ENCODE peak calls at places on chromosomes 16 and 17, in ten cellular contexts. One of them, this sample, is unnamed.
A peak's percentile ranks its signal among the peaks of the same experiment; 100 is the strongest.

GRCh38 chr17:9668532-9668931 is 23.2 kb downstream of the USP43 start:
- DNase-seq in ELF-1: peak; percentile 30
- DNase-seq in AG09319: no peak
- DNase-seq in NCI-H69: no peak
- DNase-seq in stimulated activated naive CD4-positive, alpha-beta T cell treated with Interleukin-2 at 50 U/mL for 16 hours: no peak
- DNase-seq in cardiac fibroblast: no peak
- DNase-seq in stimulated activated effector memory CD8-positive, alpha-beta T cell treated with anti-CD3 and anti-CD28 coated beads, Interleukin-12 subunit alpha, Interleukin-12 subunit beta, amount 100 ng/mL, for 72 hours: no peak
- DNase-seq in stimulated activated CD4-positive, alpha-beta T cell treated with anti-CD3 and anti-CD28 coated beads, Interleukin-2, amount 100 ng/mL, for 48 hours: no peak
- DNase-seq in MG63: peak; percentile 7
- DNase-seq in GM03348: no peak
- DNase-seq in this sample: no peak

GRCh38 chr16:27583634-27584033 is 33.7 kb downstream of the KATNIP start:
- DNase-seq in stimulated activated effector memory CD8-positive, alpha-beta T cell treated with anti-CD3 and anti-CD28 coated beads, Interleukin-12 subunit alpha, Interleukin-12 subunit beta, amount 100 ng/mL, for 72 hours: no peak
- DNase-seq in cardiac fibroblast: no peak
- DNase-seq in AG09319: no peak
- DNase-seq in stimulated activated CD4-positive, alpha-beta T cell treated with anti-CD3 and anti-CD28 coated beads, Interleukin-2, amount 100 ng/mL, for 48 hours: no peak
- DNase-seq in NCI-H69: no peak
- DNase-seq in MG63: no peak
- DNase-seq in GM03348: no peak
- DNase-seq in stimulated activated naive CD4-positive, alpha-beta T cell treated with Interleukin-2 at 50 U/mL for 16 hours: no peak
- DNase-seq in ELF-1: no peak
- DNase-seq in this sample: no peak

GRCh38 chr16:89423709-89424260 is 66.6 kb downstream of the ANKRD11 start:
- DNase-seq in cardiac fibroblast: no peak
- DNase-seq in stimulated activated naive CD4-positive, alpha-beta T cell treated with Interleukin-2 at 50 U/mL for 16 hours: no peak
- DNase-seq in ELF-1: no peak
- DNase-seq in stimulated activated CD4-positive, alpha-beta T cell treated with anti-CD3 and anti-CD28 coated beads, Interleukin-2, amount 100 ng/mL, for 48 hours: no peak
- DNase-seq in MG63: no peak
- DNase-seq in GM03348: no peak
- DNase-seq in NCI-H69: no peak
- DNase-seq in stimulated activated effector memory CD8-positive, alpha-beta T cell treated with anti-CD3 and anti-CD28 coated beads, Interleukin-12 subunit alpha, Interleukin-12 subunit beta, amount 100 ng/mL, for 72 hours: no peak
- DNase-seq in AG09319: no peak
- DNase-seq in this sample: no peak

GRCh38 chr17:2707721-2708584 is 3.6 kb downstream of the CLUH start:
- DNase-seq in GM03348: peak; percentile 56
- DNase-seq in cardiac fibroblast: no peak
- DNase-seq in NCI-H69: no peak
- DNase-seq in MG63: no peak
- DNase-seq in ELF-1: peak; percentile 58
- DNase-seq in stimulated activated CD4-positive, alpha-beta T cell treated with anti-CD3 and anti-CD28 coated beads, Interleukin-2, amount 100 ng/mL, for 48 hours: no peak
- DNase-seq in stimulated activated effector memory CD8-positive, alpha-beta T cell treated with anti-CD3 and anti-CD28 coated beads, Interleukin-12 subunit alpha, Interleukin-12 subunit beta, amount 100 ng/mL, for 72 hours: no peak
- DNase-seq in stimulated activated naive CD4-positive, alpha-beta T cell treated with Interleukin-2 at 50 U/mL for 16 hours: no peak
- DNase-seq in AG09319: no peak
- DNase-seq in this sample: no peak

GRCh38 chr17:44918006-44918405 is 2.7 kb upstream of the GFAP start:
- DNase-seq in ELF-1: no peak
- DNase-seq in GM03348: no peak
- DNase-seq in stimulated activated CD4-positive, alpha-beta T cell treated with anti-CD3 and anti-CD28 coated beads, Interleukin-2, amount 100 ng/mL, for 48 hours: no peak
- DNase-seq in AG09319: no peak
- DNase-seq in stimulated activated naive CD4-positive, alpha-beta T cell treated with Interleukin-2 at 50 U/mL for 16 hours: no peak
- DNase-seq in stimulated activated effector memory CD8-positive, alpha-beta T cell treated with anti-CD3 and anti-CD28 coated beads, Interleukin-12 subunit alpha, Interleukin-12 subunit beta, amount 100 ng/mL, for 72 hours: no peak
- DNase-seq in MG63: no peak
- DNase-seq in NCI-H69: no peak
- DNase-seq in cardiac fibroblast: no peak
- DNase-seq in this sample: no peak

GRCh38 chr16:68088130-68088972 is 3.2 kb downstream of the NFATC3 start:
- DNase-seq in MG63: no peak
- DNase-seq in ELF-1: no peak
- DNase-seq in GM03348: no peak
- DNase-seq in AG09319: no peak
- DNase-seq in stimulated activated CD4-positive, alpha-beta T cell treated with anti-CD3 and anti-CD28 coated beads, Interleukin-2, amount 100 ng/mL, for 48 hours: no peak
- DNase-seq in stimulated activated naive CD4-positive, alpha-beta T cell treated with Interleukin-2 at 50 U/mL for 16 hours: no peak
- DNase-seq in cardiac fibroblast: no peak
- DNase-seq in NCI-H69: no peak
- DNase-seq in stimulated activated effector memory CD8-positive, alpha-beta T cell treated with anti-CD3 and anti-CD28 coated beads, Interleukin-12 subunit alpha, Interleukin-12 subunit beta, amount 100 ng/mL, for 72 hours: no peak
- DNase-seq in this sample: no peak

GRCh38 chr16:75011634-75012307 is 12.9 kb downstream of the ZNRF1 start:
- DNase-seq in MG63: peak; percentile 38
- DNase-seq in stimulated activated naive CD4-positive, alpha-beta T cell treated with Interleukin-2 at 50 U/mL for 16 hours: peak; percentile 68
- DNase-seq in stimulated activated effector memory CD8-positive, alpha-beta T cell treated with anti-CD3 and anti-CD28 coated beads, Interleukin-12 subunit alpha, Interleukin-12 subunit beta, amount 100 ng/mL, for 72 hours: peak; percentile 79
- DNase-seq in GM03348: peak; percentile 85
- DNase-seq in AG09319: peak; percentile 49
- DNase-seq in ELF-1: no peak
- DNase-seq in stimulated activated CD4-positive, alpha-beta T cell treated with anti-CD3 and anti-CD28 coated beads, Interleukin-2, amount 100 ng/mL, for 48 hours: peak; percentile 37
- DNase-seq in cardiac fibroblast: peak; percentile 96
- DNase-seq in NCI-H69: peak; percentile 30
- DNase-seq in this sample: peak; percentile 90

GRCh38 chr16:85517780-85518179 is 95.3 kb upstream of the GSE1 start:
- DNase-seq in cardiac fibroblast: no peak
- DNase-seq in AG09319: no peak
- DNase-seq in MG63: no peak
- DNase-seq in stimulated activated effector memory CD8-positive, alpha-beta T cell treated with anti-CD3 and anti-CD28 coated beads, Interleukin-12 subunit alpha, Interleukin-12 subunit beta, amount 100 ng/mL, for 72 hours: no peak
- DNase-seq in NCI-H69: no peak
- DNase-seq in stimulated activated naive CD4-positive, alpha-beta T cell treated with Interleukin-2 at 50 U/mL for 16 hours: no peak
- DNase-seq in ELF-1: no peak
- DNase-seq in stimulated activated CD4-positive, alpha-beta T cell treated with anti-CD3 and anti-CD28 coated beads, Interleukin-2, amount 100 ng/mL, for 48 hours: no peak
- DNase-seq in GM03348: no peak
- DNase-seq in this sample: no peak

GRCh38 chr16:12639044-12639443 is 164.6 kb downstream of the CPPED1 start:
- DNase-seq in cardiac fibroblast: peak; percentile 84
- DNase-seq in ELF-1: no peak
- DNase-seq in stimulated activated CD4-positive, alpha-beta T cell treated with anti-CD3 and anti-CD28 coated beads, Interleukin-2, amount 100 ng/mL, for 48 hours: no peak
- DNase-seq in AG09319: no peak
- DNase-seq in NCI-H69: no peak
- DNase-seq in stimulated activated naive CD4-positive, alpha-beta T cell treated with Interleukin-2 at 50 U/mL for 16 hours: no peak
- DNase-seq in GM03348: peak; percentile 74
- DNase-seq in MG63: peak; percentile 42
- DNase-seq in stimulated activated effector memory CD8-positive, alpha-beta T cell treated with anti-CD3 and anti-CD28 coated beads, Interleukin-12 subunit alpha, Interleukin-12 subunit beta, amount 100 ng/mL, for 72 hours: no peak
- DNase-seq in this sample: no peak

GRCh38 chr16:54503436-54503835 is 216.8 kb upstream of the IRX3 start:
- DNase-seq in ELF-1: no peak
- DNase-seq in AG09319: no peak
- DNase-seq in MG63: peak; percentile 33
- DNase-seq in GM03348: peak; percentile 58
- DNase-seq in cardiac fibroblast: peak; percentile 12
- DNase-seq in stimulated activated CD4-positive, alpha-beta T cell treated with anti-CD3 and anti-CD28 coated beads, Interleukin-2, amount 100 ng/mL, for 48 hours: no peak
- DNase-seq in NCI-H69: no peak
- DNase-seq in stimulated activated naive CD4-positive, alpha-beta T cell treated with Interleukin-2 at 50 U/mL for 16 hours: no peak
- DNase-seq in stimulated activated effector memory CD8-positive, alpha-beta T cell treated with anti-CD3 and anti-CD28 coated beads, Interleukin-12 subunit alpha, Interleukin-12 subunit beta, amount 100 ng/mL, for 72 hours: no peak
- DNase-seq in this sample: no peak

GRCh38 chr16:47966325-47966724 is 189.5 kb downstream of the ABCC12 start:
- DNase-seq in NCI-H69: no peak
- DNase-seq in MG63: no peak
- DNase-seq in stimulated activated naive CD4-positive, alpha-beta T cell treated with Interleukin-2 at 50 U/mL for 16 hours: no peak
- DNase-seq in stimulated activated CD4-positive, alpha-beta T cell treated with anti-CD3 and anti-CD28 coated beads, Interleukin-2, amount 100 ng/mL, for 48 hours: no peak
- DNase-seq in GM03348: no peak
- DNase-seq in ELF-1: no peak
- DNase-seq in stimulated activated effector memory CD8-positive, alpha-beta T cell treated with anti-CD3 and anti-CD28 coated beads, Interleukin-12 subunit alpha, Interleukin-12 subunit beta, amount 100 ng/mL, for 72 hours: no peak
- DNase-seq in AG09319: no peak
- DNase-seq in cardiac fibroblast: no peak
- DNase-seq in this sample: no peak

GRCh38 chr16:85275533-85276249 is 163.4 kb upstream of the CIBAR2 start:
- DNase-seq in AG09319: no peak
- DNase-seq in stimulated activated CD4-positive, alpha-beta T cell treated with anti-CD3 and anti-CD28 coated beads, Interleukin-2, amount 100 ng/mL, for 48 hours: peak; percentile 80
- DNase-seq in stimulated activated naive CD4-positive, alpha-beta T cell treated with Interleukin-2 at 50 U/mL for 16 hours: peak; percentile 34
- DNase-seq in GM03348: peak; percentile 93
- DNase-seq in stimulated activated effector memory CD8-positive, alpha-beta T cell treated with anti-CD3 and anti-CD28 coated beads, Interleukin-12 subunit alpha, Interleukin-12 subunit beta, amount 100 ng/mL, for 72 hours: peak; percentile 85
- DNase-seq in NCI-H69: peak; percentile 74
- DNase-seq in ELF-1: peak; percentile 84
- DNase-seq in cardiac fibroblast: peak; percentile 58
- DNase-seq in MG63: peak; percentile 32
- DNase-seq in this sample: peak; percentile 21

GRCh38 chr17:70661342-70662222 is 492.2 kb downstream of the KCNJ2 start:
- DNase-seq in MG63: no peak
- DNase-seq in GM03348: no peak
- DNase-seq in ELF-1: no peak
- DNase-seq in NCI-H69: peak; percentile 94
- DNase-seq in cardiac fibroblast: peak; percentile 9
- DNase-seq in AG09319: no peak
- DNase-seq in stimulated activated effector memory CD8-positive, alpha-beta T cell treated with anti-CD3 and anti-CD28 coated beads, Interleukin-12 subunit alpha, Interleukin-12 subunit beta, amount 100 ng/mL, for 72 hours: no peak
- DNase-seq in stimulated activated CD4-positive, alpha-beta T cell treated with anti-CD3 and anti-CD28 coated beads, Interleukin-2, amount 100 ng/mL, for 48 hours: no peak
- DNase-seq in stimulated activated naive CD4-positive, alpha-beta T cell treated with Interleukin-2 at 50 U/mL for 16 hours: no peak
- DNase-seq in this sample: no peak

This sample was measured in dermis microvascular lymphatic vessel endothelial cell.